ENCODE peak calls at places on chromosomes 3 and 15, in six cellular contexts. O, K, T, R, Y and Z are unnamed samples. For H3K36me3 and H3K4me1, the result is how much of the 10 kb centered on the place peaks cover.

GRCh38 chr15:66692808-66693596 is 9.0 kb upstream of the SMAD6 start:
- DNase-seq in Y (no peak), T (no peak), K (no peak), R (no peak), O (no peak), Z (no peak)

GRCh38 chr3:198030125-198030524 is 70.1 kb downstream of the LMLN start:
- DNase-seq in T (no peak), Y (no peak), O (no peak), K (no peak), R (no peak), Z (no peak)

GRCh38 chr15:56495050-56495449 is 30.1 kb upstream of the MNS1 start:
- DNase-seq in R (no peak), O (no peak), T (no peak), K (no peak), Y (no peak), Z (no peak)

GRCh38 chr15:89795996-89796395 is 18.7 kb downstream of the ANPEP start:
- DNase-seq in Y (no peak), K (no peak), R (no peak), T (no peak), O (no peak), Z (no peak)

GRCh38 chr3:150798122-150798618 is 35.2 kb upstream of the SIAH2 start:
- DNase-seq in K (peak), Y (no peak), T (no peak), O (no peak), R (no peak), Z (peak)

GRCh38 chr15:73887481-73887880 is 14.1 kb downstream of the TBC1D21 start:
- DNase-seq in R (no peak), O (no peak), K (no peak), T (no peak), Y (no peak), Z (no peak)

GRCh38 chr3:174153875-174154274 is 705.3 kb upstream of the NAALADL2 start:
- DNase-seq in K (no peak), Y (no peak), O (peak), T (no peak), R (no peak), Z (no peak)

GRCh38 chr3:33439421-33440327 is 531 bp downstream of the UBP1 start:
- DNase-seq in Y (peak), O (peak), R (peak), K (peak), T (peak), Z (peak)

GRCh38 chr15:23385886-23386430 is 31.4 kb downstream of the GOLGA8S start:
- DNase-seq in T (no peak), Y (no peak), O (no peak), R (no peak), K (no peak), Z (no peak)

GRCh38 chr3:141471160-141471559 is 15.7 kb upstream of the RASA2 start:
- DNase-seq in Y (no peak), R (no peak), K (no peak), O (peak), T (no peak), Z (no peak)

GRCh38 chr3:184178522-184179138 is 4.0 kb downstream of the AP2M1 start:
- DNase-seq in O (peak), Y (no peak), R (no peak), T (no peak), K (no peak), Z (no peak)

GRCh38 chr15:90902656-90902995 is 476 bp upstream of the MAN2A2 start:
- DNase-seq in Y (no peak), O (no peak), R (no peak), K (no peak), T (no peak), Z (no peak)

GRCh38 chr15:82043726-82044372 is 2.0 kb downstream of the MEX3B start:
- DNase-seq in K (peak), Y (no peak), R (no peak), O (no peak), T (peak), Z (no peak)

GRCh38 chr3:97821810-97822775 is at the start of gene CRYBG3:
- DNase-seq in O (peak), Y (peak), R (peak), K (peak), T (peak), Z (peak)

GRCh38 chr3:72265250-72265649 is 480.3 kb upstream of the PROK2 start:
- DNase-seq in K (peak), Y (no peak), R (no peak), T (no peak), O (no peak), Z (no peak)

GRCh38 chr3:72263223-72264015 is 478.5 kb upstream of the PROK2 start:
- DNase-seq in K (no peak), T (no peak), R (no peak), Y (no peak), O (no peak), Z (no peak)

GRCh38 chr3:72261566-72262564 is 476.9 kb upstream of the PROK2 start:
- DNase-seq in Y (no peak), O (no peak), K (no peak), R (no peak), T (no peak), Z (no peak)

GRCh38 chr3:72260590-72260914 is 475.6 kb upstream of the PROK2 start:
- DNase-seq in K (no peak), R (no peak), O (no peak), T (no peak), Y (no peak), Z (no peak)

GRCh38 chr3:72262707-72263106 is 477.8 kb upstream of the PROK2 start:
- DNase-seq in O (no peak), Y (no peak), R (no peak), K (no peak), T (no peak), Z (no peak)
- H3K36me3 ChIP-seq in O (under half), Y (under half), R (under half), K (under half), T (under half), Z (under half)

GRCh38 chr15:60384526-60385127 is 13.2 kb downstream of the ANXA2 start:
- DNase-seq in Y (no peak), R (no peak), O (no peak), T (no peak), K (no peak), Z (no peak)

GRCh38 chr15:60381148-60381788 is 16.5 kb downstream of the ANXA2 start:
- DNase-seq in R (no peak), K (peak), O (peak), Y (no peak), T (no peak), Z (no peak)

GRCh38 chr15:60385620-60386552 is 11.9 kb downstream of the ANXA2 start:
- DNase-seq in R (no peak), T (no peak), Y (no peak), K (no peak), O (no peak), Z (no peak)

GRCh38 chr15:60384052-60384451 is 13.7 kb downstream of the ANXA2 start:
- DNase-seq in O (peak), Y (no peak), K (peak), R (no peak), T (no peak), Z (no peak)

GRCh38 chr15:60383008-60383694 is 14.6 kb downstream of the ANXA2 start:
- DNase-seq in K (no peak), Y (no peak), T (no peak), O (no peak), R (no peak), Z (no peak)
- H3K4me1 ChIP-seq in K (under half), Y (under half), T (under half), O (under half), R (half or more), Z (half or more)

GRCh38 chr3:62319570-62320243 is 53.6 kb downstream of the FEZF2 start:
- DNase-seq in T (no peak), Y (no peak), K (no peak), R (no peak), O (no peak), Z (no peak)
- H3K36me3 ChIP-seq in T (under half), Y (under half), K (under half), R (under half), O (under half), Z (under half)

DNA sequence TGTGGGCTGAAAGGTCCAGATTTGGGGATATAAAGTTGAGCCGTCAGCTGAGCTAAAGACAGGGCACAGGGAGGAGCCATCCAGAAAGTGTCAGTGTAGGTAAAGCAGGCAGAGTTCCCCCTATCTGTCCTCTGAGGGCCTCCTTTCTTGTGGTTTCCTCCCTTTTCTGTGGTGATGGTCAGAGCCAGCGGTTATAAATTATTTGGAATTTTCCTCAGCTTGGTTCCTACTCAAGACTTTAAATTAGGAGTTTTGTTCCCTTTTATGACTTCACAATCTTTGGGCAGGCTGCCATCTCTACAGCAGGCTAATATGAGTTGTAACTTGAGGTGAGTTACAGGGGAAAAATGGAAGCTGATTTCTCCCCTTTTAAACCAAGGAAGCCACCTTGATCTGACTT is 55.2 kb downstream of the FLNB start:
- DNase-seq in R (peak), K (peak), O (peak), Y (no peak), T (peak), Z (peak)
- H3K4me1 ChIP-seq in R (half or more), K (under half), O (under half), Y (half or more), T (under half), Z (half or more)

GRCh38 chr3:46916799-46917198 is 39.3 kb downstream of the PTH1R start:
- DNase-seq in T (no peak), R (no peak), K (no peak), Y (no peak), O (no peak), Z (peak)

GRCh38 chr3:46916278-46916677 is 38.8 kb downstream of the PTH1R start:
- DNase-seq in T (no peak), O (peak), R (no peak), Y (no peak), K (no peak), Z (no peak)

GRCh38 chr3:46918202-46918601 is 40.7 kb downstream of the PTH1R start:
- DNase-seq in T (no peak), K (no peak), O (no peak), Y (no peak), R (no peak), Z (no peak)

GRCh38 chr3:46918634-46919033 is 41.1 kb downstream of the PTH1R start:
- DNase-seq in O (no peak), K (no peak), T (no peak), Y (peak), R (no peak), Z (peak)

GRCh38 chr3:46917257-46917656 is 39.7 kb downstream of the PTH1R start:
- DNase-seq in K (no peak), O (no peak), T (no peak), R (peak), Y (peak), Z (peak)
- H3K36me3 ChIP-seq in K (under half), O (under half), T (under half), R (half or more), Y (under half), Z (under half)

GRCh38 chr3:37666618-37667017 is 195.1 kb upstream of the CTDSPL start:
- DNase-seq in Y (no peak), K (no peak), T (no peak), R (no peak), O (no peak), Z (no peak)

GRCh38 chr3:37668831-37669610 is 192.7 kb upstream of the CTDSPL start:
- DNase-seq in K (no peak), T (peak), R (no peak), Y (peak), O (no peak), Z (no peak)

GRCh38 chr3:37668431-37668830 is 193.2 kb upstream of the CTDSPL start:
- DNase-seq in T (peak), O (no peak), Y (no peak), K (peak), R (peak), Z (no peak)

GRCh38 chr3:37671000-37671483 is 190.6 kb upstream of the CTDSPL start:
- DNase-seq in R (no peak), Y (no peak), T (no peak), O (no peak), K (no peak), Z (no peak)

DNA sequence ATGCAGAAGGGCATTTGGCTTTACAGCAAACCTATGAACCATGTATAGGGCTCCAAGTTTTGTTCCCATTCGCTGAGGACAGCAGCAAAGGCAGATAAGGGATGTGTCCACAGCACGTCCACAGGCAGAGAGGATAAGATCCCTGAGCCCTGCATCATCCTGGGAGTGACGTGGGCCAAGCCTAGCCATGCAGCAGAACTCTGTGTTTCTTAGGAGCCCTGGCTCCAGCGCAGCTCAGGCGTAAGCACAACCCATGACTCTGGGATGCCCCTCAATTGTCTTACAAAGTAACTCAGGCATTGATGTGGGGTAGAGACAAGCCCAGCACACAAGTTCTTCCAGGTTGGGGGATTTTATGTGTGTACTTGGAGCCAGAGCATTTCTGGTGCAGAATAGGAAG is 194.3 kb upstream of the CTDSPL start:
- DNase-seq in Y (no peak), T (peak), K (no peak), O (no peak), R (no peak), Z (no peak)
- H3K4me1 ChIP-seq in Y (under half), T (half or more), K (under half), O (under half), R (under half), Z (under half)

DNA sequence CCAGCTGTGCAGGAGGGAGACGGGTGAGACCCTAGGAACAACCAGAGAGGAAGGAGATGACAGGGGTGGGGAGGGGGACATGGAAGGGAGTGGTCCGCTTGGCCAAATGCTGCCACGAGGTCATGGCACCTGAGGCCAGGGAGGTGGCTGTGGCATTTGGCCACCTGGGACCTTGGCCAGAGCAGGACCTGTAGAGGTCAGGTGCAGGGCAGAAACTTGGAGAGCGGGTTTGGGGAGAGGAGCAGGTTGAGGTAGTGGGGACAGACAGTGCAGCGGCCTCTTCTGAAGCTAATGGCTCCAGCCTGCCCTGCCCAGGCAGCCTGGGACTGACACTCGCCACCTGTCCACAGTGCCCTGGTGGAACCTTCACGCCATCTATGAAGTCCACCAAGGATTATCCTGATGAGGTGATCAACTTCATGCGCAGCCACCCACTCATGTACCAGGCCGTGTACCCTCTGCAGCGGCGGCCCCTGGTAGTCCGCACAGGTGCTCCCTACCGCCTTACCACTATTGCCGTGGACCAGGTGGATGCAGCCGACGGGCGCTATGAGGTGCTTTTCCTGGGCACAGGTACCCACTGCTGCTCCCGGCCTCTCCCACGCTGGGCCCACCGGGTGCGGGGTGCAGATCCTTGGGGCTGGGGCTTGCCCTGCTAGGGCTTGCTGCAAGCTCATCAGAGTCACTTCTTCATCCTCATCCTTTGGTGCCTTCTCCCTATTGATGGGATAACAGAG is 7.0 kb upstream of the GNAT1 start:
- DNase-seq in K (no peak), T (no peak), O (no peak), Y (peak), R (no peak), Z (no peak)
- H3K36me3 ChIP-seq in K (under half), T (under half), O (under half), Y (under half), R (under half), Z (under half)

DNA sequence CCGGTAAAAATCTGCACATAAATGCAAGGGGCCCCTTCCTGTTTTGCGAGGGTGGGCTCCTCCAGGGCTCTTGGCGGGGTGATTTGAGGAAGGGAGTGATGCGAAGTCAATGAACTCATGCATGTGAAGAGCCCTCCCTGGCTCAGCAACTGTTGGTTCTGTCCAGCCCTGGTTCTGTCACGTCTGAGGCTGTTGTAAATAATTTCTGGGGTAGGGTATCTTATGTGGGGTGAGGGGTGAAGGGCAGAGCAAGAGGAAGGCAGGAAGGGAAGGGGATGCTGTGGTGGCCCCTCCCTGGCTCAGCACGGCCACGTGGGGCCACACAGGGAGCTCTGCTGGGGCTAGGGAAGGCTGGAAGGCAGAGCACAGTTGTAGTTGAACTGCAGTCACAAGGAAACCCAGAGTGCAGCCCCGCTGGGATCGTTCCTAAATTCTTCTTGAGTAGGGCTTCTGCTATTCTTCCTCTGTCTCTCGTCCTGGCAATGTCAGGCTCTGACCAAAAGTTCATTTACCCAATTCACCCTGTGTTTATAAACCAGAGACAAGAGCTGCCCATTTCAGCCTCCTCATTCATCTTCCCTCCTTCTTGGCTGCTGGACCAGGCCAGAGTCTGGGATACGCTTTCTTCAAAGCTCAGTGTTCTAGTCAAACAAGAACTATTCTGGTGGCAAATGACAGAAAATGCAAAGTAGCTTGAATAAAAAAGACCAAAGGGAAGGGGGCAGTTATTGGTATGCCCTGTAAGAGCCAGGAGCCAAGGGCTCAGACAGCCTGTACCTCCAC is 14.8 kb upstream of the TOPBP1 start:
- DNase-seq in T (no peak), R (no peak), K (no peak), O (no peak), Y (no peak), Z (no peak)
- H3K4me1 ChIP-seq in T (under half), R (under half), K (under half), O (under half), Y (half or more), Z (under half)

DNA sequence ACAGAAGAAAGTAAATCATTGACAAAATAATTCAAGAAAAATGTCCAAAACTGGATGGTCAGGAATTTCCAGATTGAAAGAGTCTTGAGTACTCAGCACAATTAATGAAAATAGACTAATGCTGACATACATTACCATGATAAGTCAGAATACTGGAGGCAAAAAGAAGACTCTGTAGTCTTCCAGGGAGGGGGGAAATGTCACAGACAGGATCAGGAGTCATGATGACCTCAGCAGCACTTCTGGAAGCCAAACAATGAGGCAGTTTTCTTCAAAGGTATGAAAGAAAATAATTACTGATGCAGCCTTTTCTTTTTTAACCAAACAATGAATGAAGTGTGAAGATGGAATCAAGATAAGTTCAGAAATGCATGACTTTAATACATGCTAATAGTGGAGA is 30.1 kb upstream of the SLC22A13 start:
- DNase-seq in Y (no peak), O (no peak), R (no peak), K (no peak), T (no peak), Z (no peak)
- H3K36me3 ChIP-seq in Y (under half), O (under half), R (half or more), K (under half), T (under half), Z (under half)